ENCODE peak calls at places on chromosomes 11 and 22, in four cellular contexts. E is GM12878, S is cardiac fibroblast, P is Peyer's patch. Y is an unnamed sample.

GRCh38 chr11:69011624-69012091 is 1.4 kb downstream of the MRGPRF start:
- DNase-seq in E (no peak), S (no peak), P (no peak), Y (no peak)

GRCh38 chr11:112156153-112156552 is 7.7 kb downstream of the IL18 start:
- DNase-seq in E (no peak), S (no peak), P (no peak), Y (no peak)

GRCh38 chr11:80816966-80817365 is 1376.1 kb upstream of the TENM4 start:
- DNase-seq in E (peak; percentile 20), S (no peak), P (no peak), Y (no peak)

GRCh38 chr11:42049650-42050049 is 590.2 kb upstream of the LRRC4C start:
- DNase-seq in E (no peak), S (peak; percentile 51), P (no peak), Y (no peak)

GRCh38 chr11:130170345-130170744 is 10.8 kb downstream of the ST14 start:
- DNase-seq in E (no peak), S (no peak), P (no peak), Y (no peak)

GRCh38 chr11:85182437-85183109 is 444.6 kb downstream of the DLG2 start:
- DNase-seq in E (no peak), S (peak; percentile 54), P (no peak), Y (no peak)

GRCh38 chr11:45392621-45393183 is 106.6 kb upstream of the SYT13 start:
- DNase-seq in E (no peak), S (no peak), P (no peak), Y (no peak)

GRCh38 chr11:12552677-12553076 is 121.5 kb upstream of the TEAD1 start:
- DNase-seq in E (no peak), S (peak; percentile 43), P (no peak), Y (no peak)

GRCh38 chr11:103332409-103332808 is 223.2 kb downstream of the DYNC2H1 start:
- DNase-seq in E (no peak), S (no peak), P (no peak), Y (no peak)

GRCh38 chr11:66950113-66950535 is 8.1 kb downstream of the PC start:
- DNase-seq in E (no peak), S (peak; percentile 90), P (peak; percentile 78), Y (no peak)

GRCh38 chr11:73344191-73344607 is 32.0 kb upstream of the RELT start:
- DNase-seq in E (no peak), S (no peak), P (no peak), Y (no peak)

GRCh38 chr11:86274503-86274902 is 27.5 kb upstream of the HIKESHI start:
- DNase-seq in E (no peak), S (no peak), P (no peak), Y (no peak)

GRCh38 chr11:12914401-12914912 is 94.7 kb upstream of the RASSF10 start:
- DNase-seq in E (no peak), S (no peak), P (no peak), Y (no peak)

GRCh38 chr11:92628401-92629292 is 340.8 kb upstream of the MTNR1B start:
- DNase-seq in E (no peak), S (peak; percentile 33), P (no peak), Y (no peak)

GRCh38 chr22:46012881-46013281 is 35.9 kb upstream of the WNT7B start:
- DNase-seq in E (no peak), S (no peak), P (peak; percentile 53), Y (no peak)

GRCh38 chr22:46018859-46019258 is 41.9 kb upstream of the WNT7B start:
- DNase-seq in E (no peak), S (no peak), P (no peak), Y (no peak)

GRCh38 chr22:46013460-46014416 is 36.8 kb upstream of the WNT7B start:
- DNase-seq in E (no peak), S (peak; percentile 98), P (peak; percentile 97), Y (peak; percentile 79)

GRCh38 chr22:46019351-46019750 is 42.4 kb upstream of the WNT7B start:
- DNase-seq in E (no peak), S (no peak), P (peak; percentile 22), Y (no peak)

GRCh38 chr22:46017166-46017565 is 40.2 kb upstream of the WNT7B start:
- DNase-seq in E (no peak), S (no peak), P (no peak), Y (no peak)
- TF ChIP-seq CTCF in E (no peak), S (no peak), P (no peak), Y (no peak)

GRCh38 chr11:61587541-61587941 is 6.7 kb upstream of the SYT7 start:
- DNase-seq in E (no peak), S (no peak), P (peak; percentile 53), Y (no peak)

GRCh38 chr11:61589961-61590360 is 9.1 kb upstream of the SYT7 start:
- DNase-seq in E (no peak), S (no peak), P (no peak), Y (no peak)

GRCh38 chr11:61585115-61585514 is 4.2 kb upstream of the SYT7 start:
- DNase-seq in E (no peak), S (no peak), P (no peak), Y (no peak)

GRCh38 chr11:61586792-61587430 is 6.0 kb upstream of the SYT7 start:
- DNase-seq in E (no peak), S (no peak), P (no peak), Y (no peak)

GRCh38 chr11:61587951-61588695 is 7.2 kb upstream of the SYT7 start:
- DNase-seq in E (no peak), S (no peak), P (peak; percentile 85), Y (peak; percentile 64)
- TF ChIP-seq CTCF in E (no peak), S (peak; percentile 25), P (peak; percentile 10), Y (no peak)

GRCh38 chr22:35381424-35381772 is 502 bp downstream of the HMOX1 start:
- DNase-seq in E (no peak), S (no peak), P (no peak), Y (no peak)

GRCh38 chr22:35379146-35379993 is 1.5 kb upstream of the HMOX1 start:
- DNase-seq in E (no peak), S (no peak), P (peak; percentile 83), Y (no peak)

GRCh38 chr22:35380013-35380412 is 883 bp upstream of the HMOX1 start:
- DNase-seq in E (no peak), S (peak; percentile 75), P (peak; percentile 66), Y (no peak)

GRCh38 chr22:35378547-35379078 is 2.3 kb upstream of the HMOX1 start:
- DNase-seq in E (no peak), S (no peak), P (no peak), Y (no peak)

GRCh38 chr22:35380537-35381423 is at the start of gene HMOX1:
- DNase-seq in E (no peak), S (peak; percentile 91), P (peak; percentile 94), Y (peak; percentile 69)
- TF ChIP-seq CTCF in E (peak; percentile 51), S (no peak), P (no peak), Y (no peak)

DNA sequence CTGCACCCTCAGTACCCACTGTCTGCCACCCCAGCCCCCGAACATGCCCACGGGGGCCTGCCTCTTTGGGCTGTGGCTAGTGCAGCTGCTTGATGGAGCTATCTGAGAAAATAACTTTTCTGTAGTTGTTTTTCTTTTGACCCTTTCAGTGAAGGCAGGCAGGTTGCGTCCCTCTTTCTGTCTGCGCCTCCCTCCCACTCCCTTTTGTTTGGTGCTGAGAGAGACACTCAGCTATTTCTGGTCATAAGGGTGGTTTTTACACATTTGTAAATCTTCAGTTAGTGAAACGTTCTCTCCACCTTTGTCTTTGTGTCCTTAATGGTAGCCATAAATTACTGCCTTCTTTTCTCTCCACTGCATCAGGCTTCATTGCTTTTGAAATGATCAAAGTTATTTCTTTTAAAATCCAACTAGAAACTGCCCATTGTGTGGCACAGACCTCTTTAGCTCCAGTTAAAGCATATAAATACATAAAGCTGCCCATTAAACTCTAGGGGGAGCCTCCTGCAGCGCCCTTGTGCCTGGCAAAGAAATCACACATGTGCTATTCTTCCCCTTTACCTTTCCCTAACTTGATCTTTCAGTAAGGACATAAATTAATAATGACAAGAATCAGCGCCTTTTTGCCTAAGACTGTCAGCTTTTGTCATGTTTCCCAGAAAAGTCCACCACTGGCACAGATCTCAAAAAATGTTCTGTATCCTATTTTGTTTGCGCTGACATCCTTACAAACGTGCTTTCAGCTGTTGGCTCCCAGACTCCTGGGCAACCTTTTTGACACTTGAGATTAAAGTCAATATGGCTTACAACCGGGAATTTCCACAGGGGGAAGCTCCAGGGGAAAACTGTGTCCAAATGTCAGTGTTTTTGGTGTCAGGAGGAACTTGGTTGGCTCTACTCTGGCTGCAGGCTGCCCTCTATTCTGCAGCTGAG is 1.7 kb upstream of the SCUBE2 start:
- DNase-seq in E (no peak), S (peak; percentile 6), P (no peak), Y (no peak)
- TF ChIP-seq CTCF in E (peak; percentile 24), S (peak; percentile 30), P (no peak), Y (no peak)

GRCh38 chr22:37069319-37069718 is 17.8 kb downstream of the KCTD17 start:
- DNase-seq in E (no peak), S (no peak), P (no peak), Y (no peak)

GRCh38 chr22:37070744-37071143 is 19.2 kb downstream of the KCTD17 start:
- DNase-seq in E (no peak), S (no peak), P (no peak), Y (no peak)

GRCh38 chr22:37070334-37070733 is 18.8 kb downstream of the KCTD17 start:
- DNase-seq in E (no peak), S (no peak), P (no peak), Y (no peak)

GRCh38 chr22:37069719-37070118 is 18.2 kb downstream of the KCTD17 start:
- DNase-seq in E (no peak), S (no peak), P (no peak), Y (no peak)

DNA sequence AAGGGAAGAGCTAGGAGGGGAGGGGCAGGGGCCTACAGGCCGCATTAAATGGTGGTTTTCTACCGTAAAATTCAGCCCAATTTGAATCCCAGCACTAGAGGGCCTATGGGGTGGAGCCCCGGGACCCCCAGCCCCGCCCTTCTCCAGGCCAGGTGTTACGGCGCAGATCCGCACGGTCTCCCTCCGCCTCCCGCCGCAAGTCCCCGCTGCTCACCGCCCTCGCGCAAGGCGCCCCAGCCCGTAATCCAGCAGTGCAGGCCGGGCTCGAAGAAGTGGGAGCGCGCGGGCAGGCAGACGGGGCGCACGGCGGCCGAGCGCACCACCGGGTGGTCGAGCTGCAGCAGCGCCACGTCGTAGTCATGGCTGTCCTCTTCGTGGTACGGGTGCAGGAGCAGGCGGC is 17.3 kb downstream of the KCTD17 start:
- DNase-seq in E (no peak), S (no peak), P (no peak), Y (no peak)
- TF ChIP-seq CTCF in E (no peak), S (no peak), P (no peak), Y (no peak)